ENCODE peak calls at places on chromosomes 1 and 21, in ten cellular contexts. U is stomach, Z is body of pancreas, T is cardiac fibroblast, J is PC-9, E is astrocyte of the cerebellum, M is astrocyte of the spinal cord, H is right lobe of liver, S is astrocyte, C is foreskin fibroblast. F is an unnamed sample.

GRCh38 chr1:116770625-116771024 is 16.4 kb downstream of the CD2 start:
- DNase-seq in T (no peak), E (no peak), J (no peak), C (no peak), H (no peak), U (no peak), M (no peak), S (no peak), Z (no peak), F (no peak)

GRCh38 chr1:160081261-160081936 is at the start of gene KCNJ9:
- DNase-seq in T (peak), E (no peak), M (no peak), C (peak), U (no peak), S (peak), H (no peak), J (no peak), Z (no peak), F (no peak)

GRCh38 chr1:55081188-55081904 is 42.0 kb downstream of the PCSK9 start:
- DNase-seq in J (peak), H (no peak), U (no peak), M (peak), E (peak), S (peak), T (peak), C (peak), Z (no peak), F (peak)

GRCh38 chr1:36380003-36380631 is 5.6 kb downstream of the STK40 start:
- DNase-seq in T (no peak), Z (peak), S (no peak), H (peak), U (no peak), J (no peak), E (no peak), C (no peak), M (no peak), F (no peak)

GRCh38 chr1:236416165-236416564 is 22.1 kb downstream of the EDARADD start:
- DNase-seq in S (no peak), M (no peak), E (no peak), H (no peak), T (no peak), C (no peak), U (no peak), Z (no peak), J (no peak), F (no peak)

GRCh38 chr21:40466893-40467483 is 380.0 kb downstream of the DSCAM start:
- DNase-seq in E (peak), S (peak), U (no peak), J (no peak), T (peak), C (peak), Z (peak), M (peak), H (no peak), F (no peak)

GRCh38 chr1:25647106-25647505 is 30.5 kb downstream of the MAN1C1 start:
- DNase-seq in U (no peak), S (no peak), H (no peak), T (no peak), M (no peak), Z (no peak), E (no peak), J (no peak), C (no peak), F (no peak)

GRCh38 chr1:10924030-10924429 is 88.4 kb upstream of the TARDBP start:
- DNase-seq in M (no peak), S (no peak), J (no peak), C (no peak), U (no peak), Z (no peak), T (no peak), H (no peak), E (no peak), F (no peak)

GRCh38 chr21:27425574-27425973 is 458.7 kb upstream of the ADAMTS5 start:
- DNase-seq in J (no peak), C (peak), S (peak), E (peak), M (peak), H (no peak), U (no peak), T (peak), Z (no peak), F (no peak)

GRCh38 chr1:232227171-232227740 is 402.7 kb downstream of the SIPA1L2 start:
- DNase-seq in C (no peak), U (no peak), E (no peak), Z (no peak), H (no peak), J (no peak), T (no peak), S (no peak), M (no peak), F (no peak)

DNA sequence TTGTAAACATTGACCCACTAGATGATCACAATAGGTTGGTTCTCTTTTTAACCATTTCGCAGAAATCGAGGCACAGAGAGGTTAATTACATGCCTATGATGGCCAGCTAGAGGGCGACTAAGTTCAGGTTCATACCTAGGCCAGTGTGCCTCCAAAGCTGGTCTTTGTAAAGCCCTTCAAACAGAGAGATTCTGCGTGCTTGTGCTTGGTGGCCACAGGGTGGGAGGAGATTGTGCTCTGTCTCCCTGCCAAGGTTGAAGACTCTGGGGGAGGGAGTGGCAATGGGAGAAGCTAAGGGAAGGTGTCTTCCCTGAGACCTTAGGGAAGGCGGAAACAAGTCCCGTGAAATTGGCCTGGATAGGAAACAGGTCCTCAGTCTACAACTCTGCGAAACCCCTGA is 59.1 kb upstream of the RBM15 start:
- DNase-seq in H (no peak), E (no peak), M (no peak), J (no peak), U (no peak), Z (no peak), T (no peak), S (no peak), C (no peak), F (no peak)
- TF ChIP-seq CTCF in H (no peak), E (no peak), M (no peak), J (no peak), U (no peak), Z (no peak), T (no peak), S (no peak), C (no peak), F (no peak)

GRCh38 chr1:172905452-172905851 is 145.3 kb downstream of the TNFSF18 start:
- DNase-seq in Z (no peak), C (peak), T (peak), E (no peak), J (no peak), M (peak), U (no peak), H (no peak), S (peak), F (no peak)
- H3K4me3 ChIP-seq in Z (no peak), C (no peak), T (no peak), E (no peak), J (no peak), M (no peak), U (no peak), H (no peak), S (no peak), F (no peak)

GRCh38 chr1:212119863-212120262 is 84.3 kb downstream of the DTL start:
- DNase-seq in U (no peak), J (no peak), C (no peak), H (no peak), S (no peak), M (no peak), T (no peak), Z (no peak), E (no peak), F (no peak)
- TF ChIP-seq CTCF in U (no peak), J (no peak), C (no peak), H (no peak), S (no peak), M (no peak), T (no peak), Z (no peak), E (no peak), F (no peak)

GRCh38 chr1:150161747-150162581 is 12.2 kb downstream of the PLEKHO1 start:
- DNase-seq in C (peak), Z (no peak), H (no peak), T (peak), E (peak), U (no peak), S (peak), J (no peak), M (peak), F (no peak)

GRCh38 chr1:150162862-150163706 is 13.4 kb downstream of the PLEKHO1 start:
- DNase-seq in J (no peak), T (peak), Z (peak), S (peak), E (peak), H (peak), C (peak), M (peak), U (peak), F (peak)

GRCh38 chr1:150160964-150161626 is 11.4 kb downstream of the PLEKHO1 start:
- DNase-seq in M (no peak), Z (no peak), T (peak), C (no peak), J (no peak), H (no peak), U (no peak), E (no peak), S (peak), F (no peak)

GRCh38 chr1:150164224-150164623 is 14.5 kb downstream of the PLEKHO1 start:
- DNase-seq in C (no peak), T (no peak), U (no peak), M (no peak), E (no peak), H (no peak), Z (no peak), J (no peak), S (no peak), F (no peak)

GRCh38 chr1:150162582-150162861 is 12.8 kb downstream of the PLEKHO1 start:
- DNase-seq in C (peak), E (no peak), S (no peak), M (no peak), U (no peak), J (no peak), Z (no peak), T (no peak), H (no peak), F (no peak)
- H3K4me3 ChIP-seq in C (peak), E (no peak), S (peak), M (peak), U (peak), J (no peak), Z (no peak), T (peak), H (no peak), F (peak)

F was measured in AG04449.